ENCODE peak calls at places on chromosomes 4 and X, in five cellular contexts. W is dorsolateral prefrontal cortex, O is A549, X is AG10803, J is BJ. N is an unnamed sample.

GRCh38 chr4:6869944-6870343 is 39.7 kb upstream of the TBC1D14 start:
- DNase-seq in W (no peak), O (no peak), X (no peak), J (no peak), N (no peak)

GRCh38 chrX:78092296-78092695 is 11.8 kb upstream of the PGK1 start:
- DNase-seq in W (no peak), O (peak), X (peak), J (peak), N (no peak)

GRCh38 chr4:7837597-7838135 is 102.0 kb downstream of the AFAP1 start:
- DNase-seq in W (no peak), O (no peak), X (no peak), J (no peak), N (no peak)

GRCh38 chr4:179095585-179096228 is 1653.5 kb upstream of the AGA start:
- DNase-seq in W (no peak), O (peak), X (no peak), J (no peak), N (no peak)

GRCh38 chr4:81221303-81222081 is 6.5 kb upstream of the PRKG2 start:
- DNase-seq in W (no peak), O (no peak), X (no peak), J (no peak), N (no peak)

GRCh38 chr4:7166286-7166685 is 26.1 kb upstream of the SORCS2 start:
- DNase-seq in W (peak), O (no peak), X (no peak), J (no peak), N (peak)

GRCh38 chr4:85376285-85376684 is 98.7 kb upstream of the ARHGAP24 start:
- DNase-seq in W (no peak), O (no peak), X (no peak), J (no peak), N (no peak)

GRCh38 chr4:150259861-150260567 is 181.8 kb downstream of the DCLK2 start:
- DNase-seq in W (no peak), O (no peak), X (no peak), J (no peak), N (no peak)

GRCh38 chr4:154687840-154688239 is 56.0 kb upstream of the LRAT start:
- DNase-seq in W (no peak), O (no peak), X (no peak), J (no peak), N (no peak)

GRCh38 chrX:13197961-13198761 is 121.7 kb downstream of the ATXN3L start:
- DNase-seq in W (no peak), O (no peak), X (no peak), J (no peak), N (no peak)